ENCODE peak calls at places on chromosome 3, in nine cellular contexts. One of them, this sample, is unnamed.

GRCh38 chr3:10357592-10358308 is 36.8 kb upstream of the SEC13 start:
- DNase-seq in T-helper 9 cell: no peak
- DNase-seq in stimulated activated CD8-positive, alpha-beta memory T cell treated with anti-CD3 and anti-CD28 coated beads, Interleukin-12 subunit alpha, Interleukin-12 subunit beta, amount 100 ng/mL, for 4 hours: no peak
- DNase-seq in nucleus accumbens: no peak
- DNase-seq in NCI-H1092: no peak
- DNase-seq in AG04450: peak
- DNase-seq in IMR-90: peak
- DNase-seq in effector memory CD8-positive, alpha-beta T cell: no peak
- DNase-seq in NCI-H2029 treated with DMSO at 0.1 percent for 48 hours: no peak
- DNase-seq in this sample: no peak

GRCh38 chr3:104956620-104957345 is 409.9 kb upstream of the ALCAM start:
- DNase-seq in T-helper 9 cell: no peak
- DNase-seq in stimulated activated CD8-positive, alpha-beta memory T cell treated with anti-CD3 and anti-CD28 coated beads, Interleukin-12 subunit alpha, Interleukin-12 subunit beta, amount 100 ng/mL, for 4 hours: no peak
- DNase-seq in nucleus accumbens: no peak
- DNase-seq in NCI-H1092: no peak
- DNase-seq in AG04450: no peak
- DNase-seq in IMR-90: no peak
- DNase-seq in effector memory CD8-positive, alpha-beta T cell: no peak
- DNase-seq in NCI-H2029 treated with DMSO at 0.1 percent for 48 hours: no peak
- DNase-seq in this sample: no peak

GRCh38 chr3:119662604-119663377 is 2.4 kb upstream of the POPDC2 start:
- DNase-seq in T-helper 9 cell: no peak
- DNase-seq in stimulated activated CD8-positive, alpha-beta memory T cell treated with anti-CD3 and anti-CD28 coated beads, Interleukin-12 subunit alpha, Interleukin-12 subunit beta, amount 100 ng/mL, for 4 hours: no peak
- DNase-seq in nucleus accumbens: no peak
- DNase-seq in NCI-H1092: no peak
- DNase-seq in AG04450: no peak
- DNase-seq in IMR-90: peak
- DNase-seq in effector memory CD8-positive, alpha-beta T cell: no peak
- DNase-seq in NCI-H2029 treated with DMSO at 0.1 percent for 48 hours: no peak
- DNase-seq in this sample: no peak

GRCh38 chr3:190084983-190085382 is 35.7 kb downstream of the P3H2 start:
- DNase-seq in T-helper 9 cell: no peak
- DNase-seq in stimulated activated CD8-positive, alpha-beta memory T cell treated with anti-CD3 and anti-CD28 coated beads, Interleukin-12 subunit alpha, Interleukin-12 subunit beta, amount 100 ng/mL, for 4 hours: no peak
- DNase-seq in nucleus accumbens: no peak
- DNase-seq in NCI-H1092: no peak
- DNase-seq in AG04450: no peak
- DNase-seq in IMR-90: no peak
- DNase-seq in effector memory CD8-positive, alpha-beta T cell: no peak
- DNase-seq in NCI-H2029 treated with DMSO at 0.1 percent for 48 hours: no peak
- DNase-seq in this sample: no peak

GRCh38 chr3:183161552-183162345 is 785 bp downstream of the LAMP3 start:
- DNase-seq in T-helper 9 cell: no peak
- DNase-seq in stimulated activated CD8-positive, alpha-beta memory T cell treated with anti-CD3 and anti-CD28 coated beads, Interleukin-12 subunit alpha, Interleukin-12 subunit beta, amount 100 ng/mL, for 4 hours: no peak
- DNase-seq in nucleus accumbens: no peak
- DNase-seq in NCI-H1092: no peak
- DNase-seq in AG04450: no peak
- DNase-seq in IMR-90: no peak
- DNase-seq in effector memory CD8-positive, alpha-beta T cell: no peak
- DNase-seq in NCI-H2029 treated with DMSO at 0.1 percent for 48 hours: no peak
- DNase-seq in this sample: no peak

GRCh38 chr3:113685956-113686721 is 10.3 kb downstream of the USF3 start:
- DNase-seq in T-helper 9 cell: no peak
- DNase-seq in stimulated activated CD8-positive, alpha-beta memory T cell treated with anti-CD3 and anti-CD28 coated beads, Interleukin-12 subunit alpha, Interleukin-12 subunit beta, amount 100 ng/mL, for 4 hours: no peak
- DNase-seq in nucleus accumbens: no peak
- DNase-seq in NCI-H1092: no peak
- DNase-seq in AG04450: no peak
- DNase-seq in IMR-90: peak
- DNase-seq in effector memory CD8-positive, alpha-beta T cell: no peak
- DNase-seq in NCI-H2029 treated with DMSO at 0.1 percent for 48 hours: no peak
- DNase-seq in this sample: no peak

GRCh38 chr3:34216713-34217346 is 418.4 kb downstream of the PDCD6IP start:
- DNase-seq in T-helper 9 cell: no peak
- DNase-seq in stimulated activated CD8-positive, alpha-beta memory T cell treated with anti-CD3 and anti-CD28 coated beads, Interleukin-12 subunit alpha, Interleukin-12 subunit beta, amount 100 ng/mL, for 4 hours: no peak
- DNase-seq in nucleus accumbens: no peak
- DNase-seq in NCI-H1092: no peak
- DNase-seq in AG04450: no peak
- DNase-seq in IMR-90: no peak
- DNase-seq in effector memory CD8-positive, alpha-beta T cell: no peak
- DNase-seq in NCI-H2029 treated with DMSO at 0.1 percent for 48 hours: no peak
- DNase-seq in this sample: no peak

GRCh38 chr3:171704814-171705213 is 105.5 kb downstream of the PLD1 start:
- DNase-seq in T-helper 9 cell: no peak
- DNase-seq in stimulated activated CD8-positive, alpha-beta memory T cell treated with anti-CD3 and anti-CD28 coated beads, Interleukin-12 subunit alpha, Interleukin-12 subunit beta, amount 100 ng/mL, for 4 hours: no peak
- DNase-seq in nucleus accumbens: no peak
- DNase-seq in NCI-H1092: no peak
- DNase-seq in AG04450: no peak
- DNase-seq in IMR-90: no peak
- DNase-seq in effector memory CD8-positive, alpha-beta T cell: no peak
- DNase-seq in NCI-H2029 treated with DMSO at 0.1 percent for 48 hours: no peak
- DNase-seq in this sample: no peak

GRCh38 chr3:143132246-143132980 is 12.8 kb downstream of the CHST2 start:
- DNase-seq in T-helper 9 cell: no peak
- DNase-seq in stimulated activated CD8-positive, alpha-beta memory T cell treated with anti-CD3 and anti-CD28 coated beads, Interleukin-12 subunit alpha, Interleukin-12 subunit beta, amount 100 ng/mL, for 4 hours: no peak
- DNase-seq in nucleus accumbens: no peak
- DNase-seq in NCI-H1092: no peak
- DNase-seq in AG04450: no peak
- DNase-seq in IMR-90: no peak
- DNase-seq in effector memory CD8-positive, alpha-beta T cell: no peak
- DNase-seq in NCI-H2029 treated with DMSO at 0.1 percent for 48 hours: no peak
- DNase-seq in this sample: no peak

GRCh38 chr3:33317963-33318708 is 40.9 kb downstream of the FBXL2 start:
- DNase-seq in T-helper 9 cell: no peak
- DNase-seq in stimulated activated CD8-positive, alpha-beta memory T cell treated with anti-CD3 and anti-CD28 coated beads, Interleukin-12 subunit alpha, Interleukin-12 subunit beta, amount 100 ng/mL, for 4 hours: no peak
- DNase-seq in nucleus accumbens: no peak
- DNase-seq in NCI-H1092: no peak
- DNase-seq in AG04450: no peak
- DNase-seq in IMR-90: no peak
- DNase-seq in effector memory CD8-positive, alpha-beta T cell: no peak
- DNase-seq in NCI-H2029 treated with DMSO at 0.1 percent for 48 hours: no peak
- DNase-seq in this sample: no peak

GRCh38 chr3:134704556-134704955 is 53.7 kb upstream of the KY start:
- DNase-seq in T-helper 9 cell: no peak
- DNase-seq in stimulated activated CD8-positive, alpha-beta memory T cell treated with anti-CD3 and anti-CD28 coated beads, Interleukin-12 subunit alpha, Interleukin-12 subunit beta, amount 100 ng/mL, for 4 hours: no peak
- DNase-seq in nucleus accumbens: no peak
- DNase-seq in NCI-H1092: no peak
- DNase-seq in AG04450: no peak
- DNase-seq in IMR-90: no peak
- DNase-seq in effector memory CD8-positive, alpha-beta T cell: no peak
- DNase-seq in NCI-H2029 treated with DMSO at 0.1 percent for 48 hours: no peak
- DNase-seq in this sample: no peak

GRCh38 chr3:132464066-132464465 is 46.8 kb downstream of the DNAJC13 start:
- DNase-seq in T-helper 9 cell: no peak
- DNase-seq in stimulated activated CD8-positive, alpha-beta memory T cell treated with anti-CD3 and anti-CD28 coated beads, Interleukin-12 subunit alpha, Interleukin-12 subunit beta, amount 100 ng/mL, for 4 hours: no peak
- DNase-seq in nucleus accumbens: no peak
- DNase-seq in NCI-H1092: no peak
- DNase-seq in AG04450: no peak
- DNase-seq in IMR-90: peak
- DNase-seq in effector memory CD8-positive, alpha-beta T cell: no peak
- DNase-seq in NCI-H2029 treated with DMSO at 0.1 percent for 48 hours: no peak
- DNase-seq in this sample: no peak

GRCh38 chr3:133479895-133480669 is 80.2 kb downstream of the BFSP2 start:
- DNase-seq in T-helper 9 cell: no peak
- DNase-seq in stimulated activated CD8-positive, alpha-beta memory T cell treated with anti-CD3 and anti-CD28 coated beads, Interleukin-12 subunit alpha, Interleukin-12 subunit beta, amount 100 ng/mL, for 4 hours: no peak
- DNase-seq in nucleus accumbens: no peak
- DNase-seq in NCI-H1092: no peak
- DNase-seq in AG04450: no peak
- DNase-seq in IMR-90: no peak
- DNase-seq in effector memory CD8-positive, alpha-beta T cell: no peak
- DNase-seq in NCI-H2029 treated with DMSO at 0.1 percent for 48 hours: no peak
- DNase-seq in this sample: no peak

GRCh38 chr3:50604628-50605588 is 6.7 kb downstream of the CISH start:
- DNase-seq in T-helper 9 cell: no peak
- DNase-seq in stimulated activated CD8-positive, alpha-beta memory T cell treated with anti-CD3 and anti-CD28 coated beads, Interleukin-12 subunit alpha, Interleukin-12 subunit beta, amount 100 ng/mL, for 4 hours: no peak
- DNase-seq in nucleus accumbens: no peak
- DNase-seq in NCI-H1092: no peak
- DNase-seq in AG04450: no peak
- DNase-seq in IMR-90: no peak
- DNase-seq in effector memory CD8-positive, alpha-beta T cell: no peak
- DNase-seq in NCI-H2029 treated with DMSO at 0.1 percent for 48 hours: no peak
- DNase-seq in this sample: no peak

GRCh38 chr3:151425640-151426336 is 35.1 kb downstream of the IGSF10 start:
- DNase-seq in T-helper 9 cell: no peak
- DNase-seq in stimulated activated CD8-positive, alpha-beta memory T cell treated with anti-CD3 and anti-CD28 coated beads, Interleukin-12 subunit alpha, Interleukin-12 subunit beta, amount 100 ng/mL, for 4 hours: no peak
- DNase-seq in nucleus accumbens: no peak
- DNase-seq in NCI-H1092: no peak
- DNase-seq in AG04450: no peak
- DNase-seq in IMR-90: no peak
- DNase-seq in effector memory CD8-positive, alpha-beta T cell: no peak
- DNase-seq in NCI-H2029 treated with DMSO at 0.1 percent for 48 hours: no peak
- DNase-seq in this sample: no peak

GRCh38 chr3:94360982-94361381 is 298.1 kb downstream of the NSUN3 start:
- DNase-seq in T-helper 9 cell: no peak
- DNase-seq in stimulated activated CD8-positive, alpha-beta memory T cell treated with anti-CD3 and anti-CD28 coated beads, Interleukin-12 subunit alpha, Interleukin-12 subunit beta, amount 100 ng/mL, for 4 hours: no peak
- DNase-seq in nucleus accumbens: no peak
- DNase-seq in NCI-H1092: no peak
- DNase-seq in AG04450: no peak
- DNase-seq in IMR-90: no peak
- DNase-seq in effector memory CD8-positive, alpha-beta T cell: no peak
- DNase-seq in NCI-H2029 treated with DMSO at 0.1 percent for 48 hours: no peak
- DNase-seq in this sample: no peak

This sample was measured in iPS DF 6.9.